ENCODE peak calls at places on chromosome 12, in five cellular contexts. K, X, E, Q and P are unnamed samples.

GRCh38 chr12:13189254-13189653 is 7.3 kb upstream of the EMP1 start:
- DNase-seq in X (no peak), Q (no peak), E (no peak), K (no peak), P (no peak)

GRCh38 chr12:51403744-51404143 is 12.5 kb upstream of the GALNT6 start:
- DNase-seq in E (no peak), Q (no peak), X (no peak), K (peak), P (no peak)

GRCh38 chr12:4615667-4616066 is 33.2 kb downstream of the AKAP3 start:
- DNase-seq in K (no peak), E (no peak), Q (no peak), X (no peak), P (peak)

GRCh38 chr12:101459642-101460346 is 15.3 kb upstream of the SPIC start:
- DNase-seq in X (no peak), Q (peak), K (peak), E (no peak), P (no peak)

GRCh38 chr12:126784328-126784921 is 1482.5 kb upstream of the TMEM132C start:
- DNase-seq in Q (peak), X (no peak), E (no peak), K (peak), P (no peak)

GRCh38 chr12:128661216-128661550 is 162.6 kb downstream of the SLC15A4 start:
- DNase-seq in Q (peak), E (peak), X (no peak), K (peak), P (no peak)

GRCh38 chr12:92506460-92506859 is 196.3 kb upstream of the PLEKHG7 start:
- DNase-seq in Q (no peak), E (no peak), K (peak), X (no peak), P (no peak)

GRCh38 chr12:12482959-12483358 is 79.7 kb downstream of the DUSP16 start:
- DNase-seq in E (no peak), K (peak), Q (no peak), X (no peak), P (no peak)

GRCh38 chr12:56192582-56192981 is 3.3 kb upstream of the SMARCC2 start:
- DNase-seq in E (no peak), K (no peak), Q (no peak), X (no peak), P (no peak)

GRCh38 chr12:104215638-104216297 is at the start of gene TXNRD1:
- DNase-seq in X (peak), K (peak), E (peak), Q (peak), P (peak)

GRCh38 chr12:3964404-3964803 is 91.2 kb upstream of the PARP11 start:
- DNase-seq in E (no peak), X (peak), Q (no peak), K (no peak), P (no peak)

GRCh38 chr12:6369916-6370575 is 5.3 kb downstream of the SCNN1A start:
- DNase-seq in X (no peak), K (no peak), Q (no peak), E (no peak), P (no peak)

GRCh38 chr12:132597333-132598283 is 12.8 kb downstream of the LRCOL1 start:
- DNase-seq in Q (peak), E (no peak), K (no peak), X (peak), P (no peak)

GRCh38 chr12:56300644-56301464 is 724 bp upstream of the CS start:
- DNase-seq in E (no peak), K (no peak), Q (no peak), X (no peak), P (no peak)

GRCh38 chr12:106078358-106079025 is 60.3 kb downstream of the NUAK1 start:
- DNase-seq in X (peak), Q (no peak), K (no peak), E (peak), P (peak)

GRCh38 chr12:67419810-67420209 is 150.7 kb downstream of the CAND1 start:
- DNase-seq in X (no peak), K (no peak), Q (no peak), E (no peak), P (no peak)

GRCh38 chr12:45208604-45209487 is 7.0 kb upstream of the ANO6 start:
- DNase-seq in X (peak), Q (no peak), K (no peak), E (no peak), P (no peak)

GRCh38 chr12:118119449-118119879 is 15.7 kb upstream of the VSIG10 start:
- DNase-seq in X (no peak), E (no peak), K (no peak), Q (no peak), P (no peak)
- H3K27ac ChIP-seq in X (no peak), E (no peak), K (no peak), Q (no peak), P (no peak)

GRCh38 chr12:120257041-120257821 is 8.3 kb downstream of the PXN start:
- DNase-seq in K (no peak), Q (peak), X (peak), E (peak), P (peak)

GRCh38 chr12:120254809-120255208 is 10.7 kb downstream of the PXN start:
- DNase-seq in E (no peak), Q (no peak), K (no peak), X (no peak), P (no peak)

GRCh38 chr12:120259418-120260202 is 5.9 kb downstream of the PXN start:
- DNase-seq in X (peak), K (no peak), Q (no peak), E (no peak), P (no peak)

GRCh38 chr12:120260607-120261006 is 4.9 kb downstream of the PXN start:
- DNase-seq in X (no peak), E (no peak), K (no peak), Q (no peak), P (no peak)

GRCh38 chr12:120258323-120258896 is 7.1 kb downstream of the PXN start:
- DNase-seq in K (no peak), Q (no peak), X (no peak), E (no peak), P (no peak)
- H3K27ac ChIP-seq in K (peak), Q (no peak), X (no peak), E (no peak), P (no peak)

GRCh38 chr12:10901427-10901826 is 7.9 kb downstream of the TAS2R13 start:
- DNase-seq in E (no peak), K (no peak), Q (no peak), X (peak), P (no peak)
- H3K27ac ChIP-seq in E (no peak), K (no peak), Q (no peak), X (no peak), P (no peak)

GRCh38 chr12:117350140-117350539 is 11.3 kb downstream of the NOS1 start:
- DNase-seq in E (no peak), X (no peak), Q (no peak), K (no peak), P (no peak)
- H3K27ac ChIP-seq in E (no peak), X (no peak), Q (no peak), K (no peak), P (no peak)

GRCh38 chr12:68534108-68534507 is 76.6 kb upstream of the RAP1B start:
- DNase-seq in E (no peak), Q (no peak), K (no peak), X (no peak), P (no peak)

GRCh38 chr12:68539615-68539952 is 71.1 kb upstream of the RAP1B start:
- DNase-seq in X (no peak), E (no peak), K (no peak), Q (no peak), P (no peak)

GRCh38 chr12:68537571-68537970 is 73.1 kb upstream of the RAP1B start:
- DNase-seq in Q (no peak), X (no peak), K (no peak), E (no peak), P (no peak)

GRCh38 chr12:68536885-68537284 is 73.8 kb upstream of the RAP1B start:
- DNase-seq in Q (no peak), X (peak), E (no peak), K (no peak), P (no peak)

DNA sequence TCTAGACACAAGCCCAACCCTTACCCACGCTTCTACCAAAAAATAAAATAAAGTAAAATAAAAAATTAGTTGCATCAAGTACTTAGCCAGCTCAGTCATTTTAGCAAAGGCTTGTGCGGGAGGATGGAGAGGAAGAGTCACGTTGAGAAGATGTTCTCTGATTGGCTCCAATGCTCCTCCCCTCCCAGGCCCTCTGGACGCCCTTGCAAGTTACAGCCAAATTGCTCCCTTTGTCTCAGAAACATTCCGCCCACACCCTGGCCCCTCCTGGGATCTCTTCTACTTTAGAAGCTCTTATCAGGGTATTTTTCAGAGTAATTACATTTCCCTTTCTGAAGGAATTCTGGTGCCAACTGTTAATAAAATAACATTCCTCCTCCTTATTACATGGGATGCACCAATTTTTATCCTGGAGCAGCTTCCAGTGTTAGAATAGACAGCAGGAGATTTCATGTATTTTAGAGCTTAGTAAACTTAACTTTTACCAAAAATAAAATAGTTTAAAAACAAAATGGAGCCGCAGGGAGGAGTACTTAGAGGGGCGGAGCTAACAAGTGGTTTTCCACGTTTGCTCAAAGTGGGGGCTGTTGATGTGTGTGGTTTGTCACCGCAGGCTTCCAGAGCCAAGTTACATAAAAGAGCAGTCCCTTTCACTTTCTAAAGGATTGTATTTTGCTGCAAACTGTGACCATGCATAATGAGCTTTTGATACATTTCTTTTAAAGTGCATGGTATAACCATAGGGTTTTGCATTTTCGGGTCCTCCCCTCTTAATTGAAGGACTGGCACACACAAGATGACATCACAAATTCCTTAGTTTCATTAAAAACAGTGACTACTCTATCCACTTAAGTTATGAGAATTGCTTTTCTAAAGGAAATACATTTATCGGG is 71.7 kb upstream of the RAP1B start:
- DNase-seq in X (peak), Q (no peak), E (no peak), K (peak), P (no peak)
- H3K27ac ChIP-seq in X (no peak), Q (no peak), E (no peak), K (peak), P (no peak)

DNA sequence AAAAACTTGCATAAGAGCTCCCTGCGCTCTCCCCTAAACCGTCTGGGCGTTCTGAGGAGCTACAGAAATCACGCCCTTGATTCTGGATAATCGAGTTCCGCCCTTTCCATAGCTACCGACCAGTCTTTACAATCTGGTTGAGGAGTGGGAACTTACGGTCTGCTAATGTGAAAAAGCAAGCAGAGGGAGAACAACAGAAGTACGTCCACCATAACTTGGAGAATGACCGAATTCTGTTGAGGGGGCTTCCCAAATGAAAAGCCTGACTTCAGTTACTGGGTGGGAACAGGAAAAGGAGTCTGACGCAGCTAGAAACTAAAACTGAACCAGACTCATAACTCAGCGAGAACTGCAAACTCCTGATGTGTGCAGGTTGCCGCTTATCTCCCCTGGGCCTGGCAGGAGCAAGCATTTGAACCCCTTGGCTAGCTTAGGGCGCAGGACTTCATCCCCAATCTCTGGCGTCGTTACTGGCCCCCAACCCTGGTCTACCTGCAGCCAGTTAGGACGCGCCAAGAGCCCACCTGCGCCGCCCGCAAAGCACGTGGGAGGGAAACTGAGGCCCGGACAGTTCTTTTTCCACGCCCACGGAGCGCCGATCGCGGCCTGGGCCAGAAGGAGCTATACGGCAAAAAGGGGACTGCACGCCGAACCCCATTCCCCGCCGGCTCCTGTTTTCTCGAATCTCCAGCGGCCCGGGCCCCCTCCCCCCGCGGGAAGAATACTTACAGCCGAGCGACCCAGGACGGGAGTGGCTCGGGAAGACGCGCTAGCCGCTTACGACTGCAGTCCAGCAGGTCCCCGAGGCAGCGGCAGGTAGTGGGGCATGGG is 818 bp downstream of the LRIG3 start:
- DNase-seq in Q (peak), K (peak), X (peak), E (no peak), P (no peak)
- H3K27ac ChIP-seq in Q (peak), K (peak), X (peak), E (peak), P (peak)

GRCh38 chr12:130437555-130438242 is 100.0 kb downstream of the PIWIL1 start:
- DNase-seq in E (no peak), X (no peak), K (no peak), Q (no peak), P (no peak)
- H3K27ac ChIP-seq in E (no peak), X (no peak), K (no peak), Q (no peak), P (no peak)

GRCh38 chr12:123149828-123150272 is 1.0 kb downstream of the PITPNM2 start:
- DNase-seq in Q (no peak), X (no peak), E (peak), K (no peak), P (no peak)
- H3K27ac ChIP-seq in Q (peak), X (no peak), E (peak), K (peak), P (peak)

GRCh38 chr12:96233941-96234461 is 39.8 kb downstream of the ELK3 start:
- DNase-seq in K (no peak), Q (peak), X (peak), E (peak), P (peak)
- H3K27ac ChIP-seq in K (peak), Q (no peak), X (no peak), E (peak), P (peak)

GRCh38 chr12:108582509-108582908 is 15.4 kb downstream of the TMEM119 start:
- DNase-seq in E (no peak), X (no peak), Q (no peak), K (no peak), P (no peak)
- H3K27ac ChIP-seq in E (no peak), X (no peak), Q (no peak), K (no peak), P (no peak)